ENCODE peak calls at places on chromosomes 2 and 18, in seven cellular contexts. One of them, this sample, is unnamed.

GRCh38 chr18:55592106-55592505 is 4.1 kb upstream of the TCF4 start:
- DNase-seq in nephron progenitor cell: no peak
- DNase-seq in H1: no peak
- DNase-seq in NCI-H2171: no peak
- DNase-seq in NCI-H1694: no peak
- DNase-seq in KG1: no peak
- DNase-seq in stimulated activated CD4-positive, alpha-beta T cell treated with anti-CD3 and anti-CD28 coated beads, Interleukin-2, amount 100 ng/mL, for 24 hours: no peak
- DNase-seq in this sample: no peak

GRCh38 chr2:1405967-1406366 is 7.3 kb upstream of the TPO start:
- DNase-seq in H1: no peak
- DNase-seq in nephron progenitor cell: no peak
- DNase-seq in NCI-H2171: no peak
- DNase-seq in NCI-H1694: no peak
- DNase-seq in KG1: no peak
- DNase-seq in stimulated activated CD4-positive, alpha-beta T cell treated with anti-CD3 and anti-CD28 coated beads, Interleukin-2, amount 100 ng/mL, for 24 hours: no peak
- DNase-seq in this sample: no peak

GRCh38 chr2:9263388-9263787 is 56.8 kb downstream of the ASAP2 start:
- DNase-seq in NCI-H1694: no peak
- DNase-seq in nephron progenitor cell: no peak
- DNase-seq in stimulated activated CD4-positive, alpha-beta T cell treated with anti-CD3 and anti-CD28 coated beads, Interleukin-2, amount 100 ng/mL, for 24 hours: no peak
- DNase-seq in KG1: no peak
- DNase-seq in H1: no peak
- DNase-seq in NCI-H2171: no peak
- DNase-seq in this sample: peak

GRCh38 chr2:134912406-134912805 is 6.2 kb upstream of the CCNT2 start:
- DNase-seq in NCI-H1694: no peak
- DNase-seq in KG1: no peak
- DNase-seq in stimulated activated CD4-positive, alpha-beta T cell treated with anti-CD3 and anti-CD28 coated beads, Interleukin-2, amount 100 ng/mL, for 24 hours: no peak
- DNase-seq in H1: no peak
- DNase-seq in nephron progenitor cell: no peak
- DNase-seq in NCI-H2171: no peak
- DNase-seq in this sample: no peak

GRCh38 chr2:65130440-65131175 is 702 bp upstream of the RAB1A start:
- DNase-seq in nephron progenitor cell: no peak
- DNase-seq in KG1: peak
- DNase-seq in NCI-H1694: no peak
- DNase-seq in H1: no peak
- DNase-seq in NCI-H2171: no peak
- DNase-seq in stimulated activated CD4-positive, alpha-beta T cell treated with anti-CD3 and anti-CD28 coated beads, Interleukin-2, amount 100 ng/mL, for 24 hours: no peak
- DNase-seq in this sample: peak

GRCh38 chr2:28403388-28403956 is 10.8 kb downstream of the FOSL2 start:
- DNase-seq in KG1: no peak
- DNase-seq in NCI-H2171: peak
- DNase-seq in H1: no peak
- DNase-seq in NCI-H1694: no peak
- DNase-seq in nephron progenitor cell: no peak
- DNase-seq in stimulated activated CD4-positive, alpha-beta T cell treated with anti-CD3 and anti-CD28 coated beads, Interleukin-2, amount 100 ng/mL, for 24 hours: no peak
- DNase-seq in this sample: no peak

GRCh38 chr18:28789460-28789859 is 612.5 kb upstream of the CDH2 start:
- DNase-seq in NCI-H2171: no peak
- DNase-seq in H1: no peak
- DNase-seq in stimulated activated CD4-positive, alpha-beta T cell treated with anti-CD3 and anti-CD28 coated beads, Interleukin-2, amount 100 ng/mL, for 24 hours: no peak
- DNase-seq in NCI-H1694: no peak
- DNase-seq in nephron progenitor cell: no peak
- DNase-seq in KG1: no peak
- DNase-seq in this sample: no peak

GRCh38 chr2:127649684-127650040 is 3.7 kb downstream of the GPR17 start:
- DNase-seq in KG1: peak
- DNase-seq in NCI-H1694: peak
- DNase-seq in NCI-H2171: peak
- DNase-seq in stimulated activated CD4-positive, alpha-beta T cell treated with anti-CD3 and anti-CD28 coated beads, Interleukin-2, amount 100 ng/mL, for 24 hours: peak
- DNase-seq in nephron progenitor cell: peak
- DNase-seq in H1: no peak
- DNase-seq in this sample: peak

GRCh38 chr2:32945286-32945685 is 1.5 kb upstream of the LTBP1 start:
- DNase-seq in NCI-H1694: no peak
- DNase-seq in H1: no peak
- DNase-seq in nephron progenitor cell: no peak
- DNase-seq in NCI-H2171: no peak
- DNase-seq in KG1: no peak
- DNase-seq in stimulated activated CD4-positive, alpha-beta T cell treated with anti-CD3 and anti-CD28 coated beads, Interleukin-2, amount 100 ng/mL, for 24 hours: no peak
- DNase-seq in this sample: no peak

GRCh38 chr2:162277344-162277743 is 34.1 kb upstream of the FAP start:
- DNase-seq in nephron progenitor cell: no peak
- DNase-seq in NCI-H1694: no peak
- DNase-seq in NCI-H2171: no peak
- DNase-seq in KG1: no peak
- DNase-seq in stimulated activated CD4-positive, alpha-beta T cell treated with anti-CD3 and anti-CD28 coated beads, Interleukin-2, amount 100 ng/mL, for 24 hours: no peak
- DNase-seq in H1: no peak
- DNase-seq in this sample: no peak

GRCh38 chr2:238487652-238488346 is 61.1 kb downstream of the ASB1 start:
- DNase-seq in nephron progenitor cell: no peak
- DNase-seq in NCI-H2171: no peak
- DNase-seq in KG1: no peak
- DNase-seq in NCI-H1694: no peak
- DNase-seq in H1: no peak
- DNase-seq in stimulated activated CD4-positive, alpha-beta T cell treated with anti-CD3 and anti-CD28 coated beads, Interleukin-2, amount 100 ng/mL, for 24 hours: no peak
- DNase-seq in this sample: no peak

GRCh38 chr2:88016086-88016947 is at the start of gene RNU2-63P:
- DNase-seq in NCI-H1694: peak
- DNase-seq in nephron progenitor cell: peak
- DNase-seq in KG1: peak
- DNase-seq in stimulated activated CD4-positive, alpha-beta T cell treated with anti-CD3 and anti-CD28 coated beads, Interleukin-2, amount 100 ng/mL, for 24 hours: peak
- DNase-seq in H1: peak
- DNase-seq in NCI-H2171: peak
- DNase-seq in this sample: peak

GRCh38 chr2:240930631-240931318 is 24.6 kb downstream of the CROCC2 start:
- DNase-seq in nephron progenitor cell: no peak
- DNase-seq in NCI-H1694: no peak
- DNase-seq in KG1: no peak
- DNase-seq in H1: no peak
- DNase-seq in NCI-H2171: no peak
- DNase-seq in stimulated activated CD4-positive, alpha-beta T cell treated with anti-CD3 and anti-CD28 coated beads, Interleukin-2, amount 100 ng/mL, for 24 hours: no peak
- DNase-seq in this sample: no peak

GRCh38 chr2:233445152-233445830 is 91.0 kb downstream of the DGKD start:
- DNase-seq in H1: no peak
- DNase-seq in NCI-H2171: no peak
- DNase-seq in KG1: no peak
- DNase-seq in nephron progenitor cell: no peak
- DNase-seq in NCI-H1694: no peak
- DNase-seq in stimulated activated CD4-positive, alpha-beta T cell treated with anti-CD3 and anti-CD28 coated beads, Interleukin-2, amount 100 ng/mL, for 24 hours: no peak
- DNase-seq in this sample: no peak

GRCh38 chr2:189285962-189286648 is 106.5 kb upstream of the COL5A2 start:
- DNase-seq in NCI-H2171: no peak
- DNase-seq in stimulated activated CD4-positive, alpha-beta T cell treated with anti-CD3 and anti-CD28 coated beads, Interleukin-2, amount 100 ng/mL, for 24 hours: no peak
- DNase-seq in KG1: no peak
- DNase-seq in nephron progenitor cell: no peak
- DNase-seq in H1: no peak
- DNase-seq in NCI-H1694: no peak
- DNase-seq in this sample: no peak

GRCh38 chr2:7796200-7796563 is 879.0 kb downstream of the RNF144A start:
- DNase-seq in NCI-H2171: no peak
- DNase-seq in H1: no peak
- DNase-seq in KG1: no peak
- DNase-seq in nephron progenitor cell: no peak
- DNase-seq in NCI-H1694: no peak
- DNase-seq in stimulated activated CD4-positive, alpha-beta T cell treated with anti-CD3 and anti-CD28 coated beads, Interleukin-2, amount 100 ng/mL, for 24 hours: no peak
- DNase-seq in this sample: no peak

GRCh38 chr2:100731535-100731981 is 88.4 kb upstream of the NPAS2 start:
- DNase-seq in nephron progenitor cell: no peak
- DNase-seq in H1: no peak
- DNase-seq in NCI-H1694: no peak
- DNase-seq in NCI-H2171: no peak
- DNase-seq in KG1: no peak
- DNase-seq in stimulated activated CD4-positive, alpha-beta T cell treated with anti-CD3 and anti-CD28 coated beads, Interleukin-2, amount 100 ng/mL, for 24 hours: no peak
- DNase-seq in this sample: no peak

GRCh38 chr2:224645722-224646121 is 60.6 kb upstream of the CUL3 start:
- DNase-seq in NCI-H1694: no peak
- DNase-seq in NCI-H2171: no peak
- DNase-seq in nephron progenitor cell: no peak
- DNase-seq in KG1: no peak
- DNase-seq in H1: no peak
- DNase-seq in stimulated activated CD4-positive, alpha-beta T cell treated with anti-CD3 and anti-CD28 coated beads, Interleukin-2, amount 100 ng/mL, for 24 hours: no peak
- DNase-seq in this sample: no peak

GRCh38 chr2:182186132-182186735 is 200.6 kb downstream of the PPP1R1C start:
- DNase-seq in nephron progenitor cell: peak
- DNase-seq in NCI-H2171: peak
- DNase-seq in H1: no peak
- DNase-seq in NCI-H1694: peak
- DNase-seq in KG1: peak
- DNase-seq in stimulated activated CD4-positive, alpha-beta T cell treated with anti-CD3 and anti-CD28 coated beads, Interleukin-2, amount 100 ng/mL, for 24 hours: no peak
- DNase-seq in this sample: no peak

GRCh38 chr2:237320801-237321563 is 93.0 kb downstream of the COL6A3 start:
- DNase-seq in KG1: no peak
- DNase-seq in H1: no peak
- DNase-seq in nephron progenitor cell: no peak
- DNase-seq in NCI-H2171: no peak
- DNase-seq in NCI-H1694: no peak
- DNase-seq in stimulated activated CD4-positive, alpha-beta T cell treated with anti-CD3 and anti-CD28 coated beads, Interleukin-2, amount 100 ng/mL, for 24 hours: no peak
- DNase-seq in this sample: no peak

GRCh38 chr2:219247678-219248642 is 2.7 kb downstream of the STK16 start:
- DNase-seq in stimulated activated CD4-positive, alpha-beta T cell treated with anti-CD3 and anti-CD28 coated beads, Interleukin-2, amount 100 ng/mL, for 24 hours: peak
- DNase-seq in NCI-H2171: no peak
- DNase-seq in H1: no peak
- DNase-seq in nephron progenitor cell: no peak
- DNase-seq in KG1: no peak
- DNase-seq in NCI-H1694: no peak
- DNase-seq in this sample: no peak

GRCh38 chr2:144466637-144467036 is 53.3 kb downstream of the ZEB2 start:
- DNase-seq in stimulated activated CD4-positive, alpha-beta T cell treated with anti-CD3 and anti-CD28 coated beads, Interleukin-2, amount 100 ng/mL, for 24 hours: no peak
- DNase-seq in KG1: no peak
- DNase-seq in NCI-H1694: no peak
- DNase-seq in NCI-H2171: no peak
- DNase-seq in nephron progenitor cell: no peak
- DNase-seq in H1: no peak
- DNase-seq in this sample: no peak

GRCh38 chr18:48191494-48191893 is 217.7 kb downstream of the ZBTB7C start:
- DNase-seq in NCI-H2171: no peak
- DNase-seq in KG1: no peak
- DNase-seq in NCI-H1694: no peak
- DNase-seq in H1: no peak
- DNase-seq in nephron progenitor cell: no peak
- DNase-seq in stimulated activated CD4-positive, alpha-beta T cell treated with anti-CD3 and anti-CD28 coated beads, Interleukin-2, amount 100 ng/mL, for 24 hours: no peak
- DNase-seq in this sample: no peak

GRCh38 chr18:77754475-77755044 is 504.9 kb downstream of the GALR1 start:
- DNase-seq in NCI-H1694: no peak
- DNase-seq in NCI-H2171: no peak
- DNase-seq in stimulated activated CD4-positive, alpha-beta T cell treated with anti-CD3 and anti-CD28 coated beads, Interleukin-2, amount 100 ng/mL, for 24 hours: no peak
- DNase-seq in nephron progenitor cell: no peak
- DNase-seq in H1: no peak
- DNase-seq in KG1: no peak
- DNase-seq in this sample: no peak

GRCh38 chr2:121196132-121196848 is 88.7 kb downstream of the TFCP2L1 start:
- DNase-seq in stimulated activated CD4-positive, alpha-beta T cell treated with anti-CD3 and anti-CD28 coated beads, Interleukin-2, amount 100 ng/mL, for 24 hours: no peak
- DNase-seq in NCI-H1694: no peak
- DNase-seq in NCI-H2171: no peak
- DNase-seq in KG1: no peak
- DNase-seq in nephron progenitor cell: no peak
- DNase-seq in H1: no peak
- DNase-seq in this sample: no peak

GRCh38 chr2:174699993-174700766 is 64.1 kb downstream of the CHRNA1 start:
- DNase-seq in nephron progenitor cell: peak
- DNase-seq in KG1: no peak
- DNase-seq in stimulated activated CD4-positive, alpha-beta T cell treated with anti-CD3 and anti-CD28 coated beads, Interleukin-2, amount 100 ng/mL, for 24 hours: no peak
- DNase-seq in NCI-H1694: peak
- DNase-seq in NCI-H2171: peak
- DNase-seq in H1: no peak
- DNase-seq in this sample: no peak

GRCh38 chr2:172270278-172271079 is 156.9 kb upstream of the ITGA6 start:
- DNase-seq in KG1: no peak
- DNase-seq in H1: no peak
- DNase-seq in nephron progenitor cell: peak
- DNase-seq in NCI-H2171: no peak
- DNase-seq in stimulated activated CD4-positive, alpha-beta T cell treated with anti-CD3 and anti-CD28 coated beads, Interleukin-2, amount 100 ng/mL, for 24 hours: peak
- DNase-seq in NCI-H1694: no peak
- DNase-seq in this sample: no peak

GRCh38 chr2:157497603-157498314 is 53.9 kb upstream of the CYTIP start:
- DNase-seq in nephron progenitor cell: peak
- DNase-seq in stimulated activated CD4-positive, alpha-beta T cell treated with anti-CD3 and anti-CD28 coated beads, Interleukin-2, amount 100 ng/mL, for 24 hours: no peak
- DNase-seq in H1: no peak
- DNase-seq in NCI-H1694: peak
- DNase-seq in KG1: peak
- DNase-seq in NCI-H2171: peak
- DNase-seq in this sample: no peak